ENCODE peak calls at places on chromosome 14, in four cellular contexts. R is GM23338, Q is K562, Z is MM.1S. F is an unnamed sample.

GRCh38 chr14:53791116-53791515 is 165.5 kb downstream of the BMP4 start:
- DNase-seq in Q (no peak), R (no peak), Z (no peak), F (no peak)

GRCh38 chr14:89910706-89911017 is 43.9 kb downstream of the EFCAB11 start:
- DNase-seq in R (no peak), Z (no peak), Q (no peak), F (no peak)

GRCh38 chr14:91418387-91419043 is 895 bp upstream of the CCDC88C start:
- DNase-seq in Z (peak; percentile 48), Q (peak; percentile 75), R (peak; percentile 75), F (peak; percentile 83)

GRCh38 chr14:21940887-21941855 is 267.6 kb upstream of the OR4E1 start:
- DNase-seq in Q (peak; percentile 15), R (peak; percentile 70), Z (no peak), F (peak; percentile 38)

GRCh38 chr14:104109731-104110361 is 24.3 kb downstream of the ASPG start:
- DNase-seq in R (no peak), Q (no peak), Z (no peak), F (no peak)

GRCh38 chr14:92252291-92252690 is 70.7 kb upstream of the SLC24A4 start:
- DNase-seq in Z (no peak), R (no peak), Q (no peak), F (no peak)

GRCh38 chr14:97948841-97949240 is 1151.7 kb downstream of the VRK1 start:
- DNase-seq in Z (no peak), Q (no peak), R (no peak), F (no peak)

GRCh38 chr14:102999227-102999895 is 58.0 kb downstream of the CDC42BPB start:
- DNase-seq in R (no peak), Z (no peak), Q (no peak), F (no peak)

GRCh38 chr14:77052281-77053044 is 24.0 kb upstream of the IRF2BPL start:
- DNase-seq in Z (no peak), R (no peak), Q (no peak), F (no peak)

GRCh38 chr14:61965030-61965745 is 203.0 kb downstream of the SNAPC1 start:
- DNase-seq in Q (no peak), Z (no peak), R (no peak), F (no peak)

GRCh38 chr14:91755560-91755959 is 23.7 kb upstream of the CATSPERB start:
- DNase-seq in Q (no peak), R (no peak), Z (no peak), F (no peak)

GRCh38 chr14:53596845-53597525 is 359.6 kb downstream of the BMP4 start:
- DNase-seq in R (no peak), Z (no peak), Q (no peak), F (no peak)

GRCh38 chr14:69643430-69644200 is 32.2 kb downstream of the SUSD6 start:
- DNase-seq in R (no peak), Z (no peak), Q (no peak), F (no peak)

GRCh38 chr14:99287269-99287942 is 15.4 kb upstream of the BCL11B start:
- DNase-seq in Q (no peak), Z (peak; percentile 24), R (no peak), F (no peak)

GRCh38 chr14:104120281-104120741 is 18.1 kb upstream of the KIF26A start:
- DNase-seq in Z (no peak), Q (no peak), R (no peak), F (no peak)

GRCh38 chr14:92846162-92846897 is 52.2 kb downstream of the GOLGA5 start:
- DNase-seq in Q (peak; percentile 65), Z (no peak), R (no peak), F (no peak)

GRCh38 chr14:68654471-68654941 is 138.4 kb downstream of the ZFP36L1 start:
- DNase-seq in R (no peak), Q (no peak), Z (no peak), F (peak; percentile 10)

GRCh38 chr14:53683229-53683628 is 273.4 kb downstream of the BMP4 start:
- DNase-seq in R (no peak), Q (no peak), Z (no peak), F (no peak)

GRCh38 chr14:83828406-83828805 is 1701.5 kb upstream of the FLRT2 start:
- DNase-seq in Z (no peak), Q (no peak), R (no peak), F (no peak)

GRCh38 chr14:81390706-81391105 is 9.4 kb downstream of the STON2 start:
- DNase-seq in R (no peak), Q (no peak), Z (peak; percentile 85), F (no peak)

GRCh38 chr14:26395726-26396125 is 202.1 kb downstream of the NOVA1 start:
- DNase-seq in R (no peak), Q (no peak), Z (no peak), F (no peak)

GRCh38 chr14:54108481-54109471 is 152.2 kb upstream of the BMP4 start:
- DNase-seq in Z (no peak), R (no peak), Q (no peak), F (no peak)

GRCh38 chr14:80792756-80793155 is 148.8 kb downstream of the CEP128 start:
- DNase-seq in Q (no peak), Z (no peak), R (no peak), F (no peak)

GRCh38 chr14:60652674-60653387 is 3.6 kb upstream of the SIX1 start:
- DNase-seq in R (peak; percentile 48), Z (no peak), Q (peak; percentile 12), F (peak; percentile 28)

GRCh38 chr14:92173668-92174067 is 51.9 kb downstream of the CPSF2 start:
- DNase-seq in Z (no peak), R (no peak), Q (no peak), F (no peak)

GRCh38 chr14:48373993-48374392 is 698.6 kb upstream of the MDGA2 start:
- DNase-seq in Z (no peak), Q (no peak), R (no peak), F (no peak)

GRCh38 chr14:54591461-54592245 is 24.7 kb downstream of the SAMD4A start:
- DNase-seq in R (no peak), Z (no peak), Q (no peak), F (no peak)

DNA sequence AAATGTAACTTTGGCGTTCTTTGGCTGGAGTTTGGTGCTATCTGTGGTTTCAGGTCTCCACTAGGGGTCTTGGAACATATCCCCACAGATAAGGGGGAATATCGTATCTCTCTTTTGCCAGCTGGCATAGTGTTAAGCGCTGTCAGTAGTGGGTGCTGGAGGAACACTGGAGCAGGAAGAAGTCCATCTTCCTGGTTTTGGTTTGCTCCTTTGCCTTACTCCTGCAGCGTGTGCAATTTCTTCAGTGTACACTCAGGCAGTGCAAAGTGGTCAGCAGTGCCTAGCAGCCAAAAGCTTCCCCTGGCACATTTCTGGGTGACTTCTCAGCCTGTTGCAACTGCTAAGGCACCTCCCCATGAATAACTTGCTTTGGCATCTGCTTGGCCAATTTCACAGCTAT is 11.7 kb upstream of the RIPK3 start:
- DNase-seq in Q (no peak), R (peak; percentile 28), Z (no peak), F (no peak)
- H2AFZ ChIP-seq in Q (peak overlapping the region; percentile 34), R (no peak overlapping the region), Z (no peak overlapping the region), F (no peak overlapping the region)

DNA sequence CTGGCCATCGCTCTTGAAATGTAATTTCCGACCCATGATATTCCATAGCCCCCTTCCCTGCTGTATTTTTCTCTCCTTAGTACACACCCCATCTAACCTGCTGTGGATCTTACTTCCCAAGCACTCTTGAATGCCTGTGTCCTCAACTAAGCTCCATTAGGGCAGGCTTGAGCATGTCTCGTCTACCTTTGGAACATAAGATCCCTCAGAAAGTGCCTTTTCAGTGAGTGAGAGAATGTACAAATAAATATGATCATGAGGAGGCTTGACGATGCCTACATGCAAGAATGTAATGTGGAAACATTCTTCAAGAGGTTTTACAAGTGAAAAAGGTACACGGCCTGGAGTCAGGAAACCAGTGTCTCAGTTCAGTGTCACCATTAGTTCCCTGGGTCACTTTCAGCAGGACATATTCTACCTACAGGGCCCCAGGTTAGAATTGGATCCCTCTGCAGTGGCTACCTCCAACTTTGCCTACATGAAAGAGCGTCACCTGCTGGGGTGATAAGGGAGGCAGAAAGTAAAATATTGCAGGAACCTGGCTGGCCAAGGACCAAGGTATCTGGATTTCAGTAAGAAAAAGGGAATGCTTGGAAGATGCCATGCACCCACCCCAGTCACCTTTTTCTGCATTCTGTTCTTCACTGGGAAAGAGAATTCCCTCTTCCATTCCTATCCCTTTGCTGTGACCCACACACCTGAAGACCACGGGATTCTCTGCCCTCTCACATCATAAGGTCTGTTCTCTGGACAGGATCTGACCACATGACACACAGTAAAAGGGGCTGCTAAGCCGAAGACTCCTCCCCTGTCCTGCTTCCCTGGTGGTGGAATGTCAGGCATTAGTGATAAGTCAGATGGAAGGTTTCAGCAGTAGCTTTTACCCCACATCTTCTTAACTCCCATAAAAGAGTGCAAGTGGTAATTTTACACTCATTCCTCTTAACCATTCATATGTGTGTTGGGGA is 24.6 kb upstream of the SERPINA1 start:
- DNase-seq in R (peak; percentile 52), Q (no peak), Z (no peak), F (peak; percentile 46)
- TF ChIP-seq CTCF in R (peak; percentile 61), Q (peak; percentile 7), Z (no peak), F (peak; percentile 70)

GRCh38 chr14:32012571-32012970 is 64.5 kb upstream of the ARHGAP5 start:
- DNase-seq in Q (no peak), Z (no peak), R (no peak), F (no peak)
- H2AFZ ChIP-seq in Q (peak overlapping the region; percentile 85), Z (no peak overlapping the region), R (no peak overlapping the region), F (no peak overlapping the region)

GRCh38 chr14:86153480-86153879 is 623.5 kb downstream of the FLRT2 start:
- DNase-seq in Q (no peak), R (peak; percentile 52), Z (no peak), F (no peak)
- TF ChIP-seq CTCF in Q (no peak), R (peak; percentile 62), Z (peak; percentile 13), F (peak; percentile 62)

GRCh38 chr14:32434880-32435279 is 105.8 kb downstream of the AKAP6 start:
- DNase-seq in R (no peak), Z (no peak), Q (no peak), F (no peak)
- H2AFZ ChIP-seq in R (peak overlapping the region; percentile 86), Z (no peak overlapping the region), Q (no peak overlapping the region), F (no peak overlapping the region)

DNA sequence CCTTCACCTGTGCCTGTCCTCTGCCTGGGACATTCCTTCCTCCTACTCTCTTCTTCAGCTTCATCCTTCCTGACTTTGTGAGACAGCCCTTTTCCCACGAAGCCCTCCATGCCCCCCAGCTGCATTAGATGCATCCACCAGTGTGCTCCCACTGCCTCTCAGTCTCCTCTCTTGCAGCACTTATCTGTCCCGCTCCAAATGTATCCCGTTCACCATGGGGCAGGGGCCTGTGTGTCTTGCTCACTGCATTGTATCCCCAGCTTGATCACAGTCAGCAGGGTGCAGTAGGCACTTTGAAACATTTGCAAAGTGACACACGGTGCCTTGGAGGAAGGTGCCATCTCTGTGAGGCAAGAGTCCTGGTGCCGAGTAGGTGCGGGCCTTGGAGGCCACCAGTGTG is 104.0 kb downstream of the SLC25A47 start:
- DNase-seq in R (no peak), Q (no peak), Z (no peak), F (no peak)
- TF ChIP-seq CTCF in R (no peak), Q (no peak), Z (no peak), F (no peak)

F was measured in H9.